ENCODE peak calls at places on chromosomes 5 and 9, in nine cellular contexts. Z, R, I, Y, H, F, S, W and L are unnamed samples.

GRCh38 chr5:68872088-68872842 is 221.5 kb upstream of the SLC30A5 start:
- DNase-seq in H (no peak), S (peak), W (no peak), Y (no peak), Z (no peak), R (no peak), I (no peak), F (no peak), L (no peak)

GRCh38 chr5:60521379-60522298 is 178.3 kb downstream of the DEPDC1B start:
- DNase-seq in Z (no peak), S (no peak), Y (no peak), H (peak), R (no peak), W (no peak), F (no peak), I (no peak), L (no peak)

GRCh38 chr5:177984565-177985166 is 11.4 kb downstream of the PROP1 start:
- DNase-seq in S (no peak), R (no peak), Y (no peak), H (no peak), W (no peak), Z (no peak), F (no peak), I (no peak), L (no peak)

GRCh38 chr5:123107343-123108240 is 18.6 kb downstream of the PRDM6 start:
- DNase-seq in H (no peak), Y (no peak), W (no peak), R (no peak), Z (no peak), S (no peak), I (no peak), F (no peak), L (no peak)

GRCh38 chr5:176530983-176531901 is 6.0 kb downstream of the RNF44 start:
- DNase-seq in F (peak), S (no peak), I (no peak), Z (no peak), R (no peak), Y (no peak), H (no peak), W (no peak), L (peak)

GRCh38 chr5:149322518-149322917 is 22.8 kb upstream of the GRPEL2 start:
- DNase-seq in I (no peak), Y (no peak), W (no peak), S (no peak), R (no peak), F (peak), Z (no peak), H (no peak), L (no peak)

GRCh38 chr5:31962321-31962720 is 211.8 kb downstream of the GOLPH3 start:
- DNase-seq in S (no peak), Y (no peak), R (no peak), I (no peak), F (no peak), W (no peak), Z (no peak), H (no peak), L (no peak)

GRCh38 chr5:152505442-152506042 is 100.5 kb upstream of the NMUR2 start:
- DNase-seq in Y (no peak), R (peak), W (peak), I (peak), Z (peak), F (no peak), S (peak), H (no peak), L (peak)

GRCh38 chr5:115431116-115431515 is 113.5 kb downstream of the FEM1C start:
- DNase-seq in R (no peak), Z (no peak), H (no peak), S (peak), W (no peak), F (no peak), I (no peak), Y (no peak), L (no peak)

GRCh38 chr5:149338364-149338763 is 6.9 kb upstream of the GRPEL2 start:
- DNase-seq in Y (no peak), R (no peak), H (no peak), I (no peak), F (no peak), W (no peak), Z (no peak), S (peak), L (no peak)

GRCh38 chr9:113589890-113590289 is 126.4 kb downstream of the RGS3 start:
- DNase-seq in R (no peak), H (no peak), Z (no peak), Y (no peak), I (no peak), W (no peak), S (peak), F (no peak), L (no peak)

GRCh38 chr5:14009575-14009974 is 65.1 kb upstream of the DNAH5 start:
- DNase-seq in F (no peak), Y (no peak), I (no peak), Z (no peak), R (no peak), H (no peak), W (no peak), S (no peak), L (no peak)

GRCh38 chr5:143071927-143072326 is 301.8 kb downstream of the ARHGAP26 start:
- DNase-seq in Z (no peak), H (no peak), Y (no peak), F (no peak), S (no peak), R (no peak), I (no peak), W (no peak), L (no peak)

GRCh38 chr5:32531885-32532520 is 53.4 kb upstream of the SUB1 start:
- DNase-seq in H (peak), Z (peak), F (no peak), I (no peak), W (no peak), S (peak), Y (no peak), R (peak), L (no peak)

GRCh38 chr5:1011226-1011631 is 2.6 kb downstream of the NKD2 start:
- DNase-seq in F (peak), Z (no peak), S (peak), I (no peak), H (no peak), R (peak), Y (no peak), W (peak), L (no peak)

GRCh38 chr5:1125030-1125357 is 13.1 kb upstream of the SLC12A7 start:
- DNase-seq in H (no peak), Z (no peak), W (no peak), I (peak), F (peak), Y (no peak), R (no peak), S (no peak), L (peak)

GRCh38 chr5:59485629-59486439 is 407.7 kb downstream of the PDE4D start:
- DNase-seq in I (no peak), R (no peak), Z (no peak), H (no peak), S (peak), W (no peak), F (no peak), Y (no peak), L (no peak)

GRCh38 chr5:156655732-156656131 is 194.4 kb upstream of the PPP1R2B start:
- DNase-seq in F (no peak), Y (no peak), S (no peak), W (no peak), R (no peak), I (no peak), H (no peak), Z (no peak), L (no peak)

GRCh38 chr9:35651964-35652828 is 1.5 kb upstream of the SIT1 start:
- DNase-seq in I (no peak), W (no peak), R (no peak), Y (no peak), S (peak), Z (no peak), F (no peak), H (no peak), L (peak)

GRCh38 chr5:110045153-110045552 is 355.4 kb downstream of the MAN2A1 start:
- DNase-seq in W (no peak), I (no peak), Z (no peak), S (peak), H (no peak), Y (no peak), R (no peak), F (no peak), L (no peak)

GRCh38 chr5:147782053-147783028 is at the start of gene JAKMIP2:
- DNase-seq in H (peak), R (no peak), S (peak), I (no peak), Y (peak), Z (peak), W (peak), F (peak), L (peak)

GRCh38 chr5:102867999-102868662 is 113.0 kb downstream of the PAM start:
- DNase-seq in Z (peak), R (no peak), F (no peak), Y (no peak), W (no peak), H (no peak), S (no peak), I (no peak), L (no peak)

GRCh38 chr9:93634311-93635185 is 58.2 kb downstream of the PHF2 start:
- DNase-seq in H (no peak), F (no peak), Y (no peak), R (no peak), W (peak), S (no peak), I (no peak), Z (no peak), L (no peak)

GRCh38 chr9:27308691-27309390 is 11.9 kb upstream of the EQTN start:
- DNase-seq in Z (no peak), R (no peak), S (no peak), Y (no peak), W (no peak), I (no peak), F (no peak), H (no peak), L (no peak)

GRCh38 chr9:126638571-126639132 is 24.9 kb downstream of the LMX1B start:
- DNase-seq in R (no peak), S (peak), Y (no peak), Z (no peak), F (no peak), H (no peak), I (no peak), W (peak), L (no peak)

GRCh38 chr5:176441921-176442323 is 6.3 kb upstream of the FAF2 start:
- DNase-seq in I (no peak), Z (peak), W (no peak), Y (no peak), S (peak), F (no peak), H (no peak), R (no peak), L (peak)

GRCh38 chr5:99033014-99033931 is 104.5 kb upstream of the CHD1 start:
- DNase-seq in F (no peak), W (no peak), I (no peak), S (no peak), Z (no peak), R (no peak), Y (no peak), H (no peak), L (no peak)

GRCh38 chr9:77820293-77820954 is 172.3 kb upstream of the GNA14 start:
- DNase-seq in S (peak), Z (peak), F (no peak), R (peak), H (no peak), I (peak), W (no peak), Y (no peak), L (peak)

GRCh38 chr9:105373723-105374122 is 74.1 kb upstream of the FSD1L start:
- DNase-seq in R (no peak), F (no peak), S (no peak), Y (no peak), I (no peak), Z (no peak), W (no peak), H (no peak), L (no peak)

DNA sequence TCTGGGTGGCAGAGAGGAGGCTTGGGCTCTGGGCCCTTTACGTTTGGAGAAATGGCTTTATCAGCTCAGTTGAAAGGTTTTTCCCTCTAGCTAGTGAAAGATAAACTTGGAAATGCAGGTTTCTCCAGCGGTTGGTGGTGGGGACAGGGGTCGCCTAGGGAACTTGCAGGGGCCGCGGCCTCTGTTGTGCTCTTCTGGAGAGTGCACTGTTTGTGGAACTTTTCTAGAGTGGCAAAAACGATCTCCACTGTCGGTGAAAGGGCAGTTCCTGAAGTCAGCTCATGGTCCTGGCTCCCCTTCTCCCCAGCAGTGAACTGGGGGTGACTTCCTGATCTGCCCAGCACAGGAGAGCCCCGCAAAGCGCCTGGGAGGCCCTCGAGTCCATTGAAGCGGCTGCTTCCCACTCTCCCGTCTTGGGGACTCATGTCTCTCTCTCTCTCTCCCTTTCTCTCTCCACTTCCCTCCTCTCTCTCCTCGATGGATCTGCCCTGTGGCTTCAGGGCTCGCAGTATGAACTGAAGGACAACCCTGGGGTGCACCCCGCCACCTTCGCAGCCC is 3.2 kb downstream of the IRX1 start:
- DNase-seq in Y (no peak), W (peak), H (no peak), F (no peak), Z (no peak), S (no peak), R (no peak), I (no peak), L (no peak)
- H3K4me3 ChIP-seq in Y (peak), W (peak), H (no peak), F (no peak), Z (no peak), S (peak), R (no peak), I (no peak), L (peak)

GRCh38 chr5:179533907-179534306 is 16.4 kb upstream of the RUFY1 start:
- DNase-seq in S (no peak), F (no peak), H (peak), R (no peak), Z (no peak), W (no peak), I (no peak), Y (no peak), L (no peak)

GRCh38 chr5:179534431-179534830 is 15.9 kb upstream of the RUFY1 start:
- DNase-seq in I (no peak), Z (no peak), W (no peak), Y (no peak), R (no peak), S (no peak), F (no peak), H (peak), L (no peak)

GRCh38 chr5:179533024-179533423 is 17.3 kb upstream of the RUFY1 start:
- DNase-seq in R (no peak), S (no peak), H (no peak), F (no peak), W (no peak), Y (no peak), I (no peak), Z (no peak), L (no peak)

GRCh38 chr5:179526978-179527377 is 23.4 kb upstream of the RUFY1 start:
- DNase-seq in F (no peak), R (no peak), W (no peak), I (no peak), Z (no peak), Y (no peak), S (no peak), H (no peak), L (no peak)

GRCh38 chr5:179530069-179530998 is 20.0 kb upstream of the RUFY1 start:
- DNase-seq in W (peak), H (peak), I (no peak), Z (peak), F (peak), Y (peak), R (no peak), S (no peak), L (no peak)
- H3K4me3 ChIP-seq in W (peak), H (peak), I (peak), Z (peak), F (no peak), Y (peak), R (no peak), S (no peak), L (peak)

DNA sequence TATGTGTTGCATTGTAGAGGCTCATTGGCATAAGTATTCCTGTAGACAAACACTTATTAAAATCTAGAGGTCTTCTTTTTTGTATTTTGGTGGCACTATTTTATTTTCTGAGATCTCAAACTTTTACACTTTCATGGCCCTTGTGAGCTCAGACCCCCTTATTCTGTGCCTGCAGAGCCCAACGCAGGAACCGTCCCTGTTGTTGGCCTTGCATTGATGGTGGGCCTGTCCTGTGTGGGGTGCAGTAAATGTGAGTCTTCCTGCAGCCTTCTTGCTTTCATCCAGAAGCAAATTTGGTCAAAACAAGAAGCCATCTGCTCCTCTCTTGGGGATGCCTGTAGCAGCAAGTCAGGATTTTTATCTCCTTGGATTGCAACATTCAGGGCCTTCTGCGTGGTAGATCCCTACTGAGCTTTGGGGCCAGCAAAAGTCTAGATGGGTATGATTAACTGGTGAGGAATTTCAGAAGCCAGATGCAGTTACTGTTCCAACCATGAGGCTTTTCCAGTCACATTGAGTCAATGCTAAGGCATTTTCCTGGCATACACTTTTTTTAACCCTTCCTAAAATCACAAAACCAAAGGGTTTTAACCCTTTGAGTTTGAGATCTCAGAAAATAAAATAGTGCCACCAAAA is 31.7 kb downstream of the BASP1 start:
- DNase-seq in H (no peak), S (peak), W (no peak), Z (peak), R (peak), F (no peak), Y (no peak), I (peak), L (peak)
- H3K4me3 ChIP-seq in H (no peak), S (no peak), W (no peak), Z (no peak), R (peak), F (no peak), Y (no peak), I (no peak), L (no peak)

DNA sequence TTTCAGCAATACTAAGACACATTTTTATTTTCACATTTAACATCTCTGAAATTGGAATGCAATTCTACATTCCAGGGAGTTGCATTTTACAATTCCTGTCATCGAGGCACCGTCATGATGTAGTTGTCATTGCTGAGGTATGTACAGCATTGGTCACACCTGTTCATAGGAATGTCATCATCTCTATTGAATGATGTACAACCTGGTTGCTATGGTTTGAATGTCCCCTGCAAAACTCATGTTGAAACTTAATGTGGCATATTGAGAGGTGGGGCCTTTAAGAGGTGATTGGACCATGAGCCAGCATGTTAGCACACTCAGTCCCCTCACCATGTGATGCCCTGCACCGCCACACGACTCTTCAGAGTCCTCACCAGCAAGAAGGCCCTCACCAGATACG is 103.1 kb downstream of the CEMIP2 start:
- DNase-seq in S (peak), W (no peak), Z (no peak), H (no peak), Y (no peak), R (no peak), I (no peak), F (no peak), L (no peak)
- H3K4me3 ChIP-seq in S (no peak), W (no peak), Z (no peak), H (no peak), Y (no peak), R (no peak), I (no peak), F (no peak), L (no peak)